ENCODE peak calls at places on chromosomes 3 and 15, in five cellular contexts. One of them, this sample, is unnamed.

GRCh38 chr3:47849186-47850061 is 46.5 kb downstream of the DHX30 start:
- DNase-seq in adrenal gland: no peak
- DNase-seq in OCI-LY7: no peak
- DNase-seq in lower lobe of right lung: no peak
- DNase-seq in right lobe of liver: no peak
- DNase-seq in this sample: no peak

GRCh38 chr3:182671942-182672341 is 121.4 kb upstream of the ATP11B start:
- DNase-seq in adrenal gland: no peak
- DNase-seq in OCI-LY7: no peak
- DNase-seq in lower lobe of right lung: no peak
- DNase-seq in right lobe of liver: no peak
- DNase-seq in this sample: no peak

GRCh38 chr3:99339222-99339621 is 299.2 kb upstream of the COL8A1 start:
- DNase-seq in adrenal gland: no peak
- DNase-seq in OCI-LY7: no peak
- DNase-seq in lower lobe of right lung: no peak
- DNase-seq in right lobe of liver: no peak
- DNase-seq in this sample: no peak

GRCh38 chr3:161042023-161042501 is 63.1 kb downstream of the B3GALNT1 start:
- DNase-seq in adrenal gland: no peak
- DNase-seq in OCI-LY7: no peak
- DNase-seq in lower lobe of right lung: no peak
- DNase-seq in right lobe of liver: no peak
- DNase-seq in this sample: no peak

GRCh38 chr3:28940530-28940929 is 340.3 kb upstream of the RBMS3 start:
- DNase-seq in adrenal gland: no peak
- DNase-seq in OCI-LY7: no peak
- DNase-seq in lower lobe of right lung: no peak
- DNase-seq in right lobe of liver: no peak
- DNase-seq in this sample: no peak

GRCh38 chr3:45441570-45442313 is 53.4 kb downstream of the LARS2 start:
- DNase-seq in adrenal gland: no peak
- DNase-seq in OCI-LY7: no peak
- DNase-seq in lower lobe of right lung: no peak
- DNase-seq in right lobe of liver: no peak
- DNase-seq in this sample: no peak

GRCh38 chr3:186493507-186493906 is 50.7 kb downstream of the CRYGS start:
- DNase-seq in adrenal gland: no peak
- DNase-seq in OCI-LY7: no peak
- DNase-seq in lower lobe of right lung: no peak
- DNase-seq in right lobe of liver: no peak
- DNase-seq in this sample: no peak

GRCh38 chr3:31918179-31919165 is 62.6 kb downstream of the OSBPL10 start:
- DNase-seq in adrenal gland: no peak
- DNase-seq in OCI-LY7: peak
- DNase-seq in lower lobe of right lung: no peak
- DNase-seq in right lobe of liver: no peak
- DNase-seq in this sample: no peak

GRCh38 chr15:23497710-23498111 is 50.7 kb upstream of the GOLGA6L2 start:
- DNase-seq in adrenal gland: no peak
- DNase-seq in OCI-LY7: peak
- DNase-seq in lower lobe of right lung: no peak
- DNase-seq in right lobe of liver: no peak
- DNase-seq in this sample: no peak

GRCh38 chr15:100170280-100170654 is 171.5 kb downstream of the ADAMTS17 start:
- DNase-seq in adrenal gland: peak
- DNase-seq in OCI-LY7: no peak
- DNase-seq in lower lobe of right lung: no peak
- DNase-seq in right lobe of liver: no peak
- DNase-seq in this sample: no peak

GRCh38 chr3:179991104-179991503 is 45.6 kb downstream of the PEX5L start:
- DNase-seq in adrenal gland: no peak
- DNase-seq in OCI-LY7: no peak
- DNase-seq in lower lobe of right lung: no peak
- DNase-seq in right lobe of liver: no peak
- DNase-seq in this sample: no peak

GRCh38 chr3:159807137-159808028 is 181.3 kb upstream of the IL12A start:
- DNase-seq in adrenal gland: no peak
- DNase-seq in OCI-LY7: no peak
- DNase-seq in lower lobe of right lung: no peak
- DNase-seq in right lobe of liver: no peak
- DNase-seq in this sample: no peak

GRCh38 chr3:153285194-153285641 is 123.2 kb downstream of the RAP2B start:
- DNase-seq in adrenal gland: no peak
- DNase-seq in OCI-LY7: no peak
- DNase-seq in lower lobe of right lung: no peak
- DNase-seq in right lobe of liver: no peak
- DNase-seq in this sample: no peak

GRCh38 chr3:140007946-140008692 is 73.1 kb downstream of the CLSTN2 start:
- DNase-seq in adrenal gland: no peak
- DNase-seq in OCI-LY7: no peak
- DNase-seq in lower lobe of right lung: no peak
- DNase-seq in right lobe of liver: no peak
- DNase-seq in this sample: no peak

GRCh38 chr15:73599934-73600333 is 33.3 kb downstream of the NPTN start:
- DNase-seq in adrenal gland: no peak
- DNase-seq in OCI-LY7: no peak
- DNase-seq in lower lobe of right lung: no peak
- DNase-seq in right lobe of liver: no peak
- DNase-seq in this sample: no peak

GRCh38 chr3:169759256-169759655 is 5.6 kb downstream of the TERC start:
- DNase-seq in adrenal gland: no peak
- DNase-seq in OCI-LY7: peak
- DNase-seq in lower lobe of right lung: no peak
- DNase-seq in right lobe of liver: no peak
- DNase-seq in this sample: no peak

GRCh38 chr3:148833223-148833622 is 5.6 kb downstream of the CPB1 start:
- DNase-seq in adrenal gland: no peak
- DNase-seq in OCI-LY7: no peak
- DNase-seq in lower lobe of right lung: no peak
- DNase-seq in right lobe of liver: no peak
- DNase-seq in this sample: no peak

GRCh38 chr3:120029749-120030148 is 64.5 kb downstream of the GSK3B start:
- DNase-seq in adrenal gland: no peak
- DNase-seq in OCI-LY7: no peak
- DNase-seq in lower lobe of right lung: no peak
- DNase-seq in right lobe of liver: no peak
- DNase-seq in this sample: no peak

GRCh38 chr3:169658311-169658931 is 5.1 kb downstream of the MECOM start:
- DNase-seq in adrenal gland: no peak
- DNase-seq in OCI-LY7: no peak
- DNase-seq in lower lobe of right lung: no peak
- DNase-seq in right lobe of liver: no peak
- DNase-seq in this sample: peak

GRCh38 chr3:186284661-186285060 is 77.4 kb downstream of the DGKG start:
- DNase-seq in adrenal gland: no peak
- DNase-seq in OCI-LY7: no peak
- DNase-seq in lower lobe of right lung: no peak
- DNase-seq in right lobe of liver: no peak
- DNase-seq in this sample: no peak

GRCh38 chr3:124926426-124927116 is 8.0 kb downstream of the MUC13 start:
- DNase-seq in adrenal gland: no peak
- DNase-seq in OCI-LY7: no peak
- DNase-seq in lower lobe of right lung: no peak
- DNase-seq in right lobe of liver: no peak
- DNase-seq in this sample: no peak

GRCh38 chr3:124927454-124928079 is 7.0 kb downstream of the MUC13 start:
- DNase-seq in adrenal gland: no peak
- DNase-seq in OCI-LY7: no peak
- DNase-seq in lower lobe of right lung: no peak
- DNase-seq in right lobe of liver: no peak
- DNase-seq in this sample: no peak

GRCh38 chr3:124920718-124921117 is 13.8 kb downstream of the MUC13 start:
- DNase-seq in adrenal gland: no peak
- DNase-seq in OCI-LY7: no peak
- DNase-seq in lower lobe of right lung: no peak
- DNase-seq in right lobe of liver: peak
- DNase-seq in this sample: no peak

GRCh38 chr3:124924741-124925140 is 9.8 kb downstream of the MUC13 start:
- DNase-seq in adrenal gland: no peak
- DNase-seq in OCI-LY7: no peak
- DNase-seq in lower lobe of right lung: no peak
- DNase-seq in right lobe of liver: no peak
- DNase-seq in this sample: no peak

DNA sequence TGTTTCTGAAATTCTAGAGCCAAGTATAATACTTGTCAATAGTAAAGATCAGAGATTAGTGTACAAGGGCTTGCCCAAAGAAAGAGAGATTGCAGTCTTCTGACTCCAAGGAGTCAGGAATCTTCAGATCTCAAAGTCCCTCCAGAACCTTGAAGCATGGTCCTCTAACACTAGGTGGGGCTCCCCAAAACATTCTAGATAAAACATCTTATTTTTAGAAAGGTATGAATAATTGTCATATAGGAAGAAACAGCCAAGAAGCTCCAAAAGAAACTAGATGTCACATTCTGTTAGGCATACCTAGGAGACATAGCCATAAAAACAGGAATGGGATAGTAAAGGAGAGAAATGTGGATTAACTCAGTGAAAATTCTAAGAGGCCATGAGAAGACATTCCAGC is 10.7 kb downstream of the MUC13 start:
- DNase-seq in adrenal gland: no peak
- DNase-seq in OCI-LY7: no peak
- DNase-seq in lower lobe of right lung: no peak
- DNase-seq in right lobe of liver: no peak
- DNase-seq in this sample: no peak
- TF ChIP-seq CTCF in adrenal gland: no peak
- TF ChIP-seq CTCF in OCI-LY7: peak
- TF ChIP-seq CTCF in lower lobe of right lung: peak
- TF ChIP-seq CTCF in right lobe of liver: no peak
- TF ChIP-seq CTCF in this sample: no peak

DNA sequence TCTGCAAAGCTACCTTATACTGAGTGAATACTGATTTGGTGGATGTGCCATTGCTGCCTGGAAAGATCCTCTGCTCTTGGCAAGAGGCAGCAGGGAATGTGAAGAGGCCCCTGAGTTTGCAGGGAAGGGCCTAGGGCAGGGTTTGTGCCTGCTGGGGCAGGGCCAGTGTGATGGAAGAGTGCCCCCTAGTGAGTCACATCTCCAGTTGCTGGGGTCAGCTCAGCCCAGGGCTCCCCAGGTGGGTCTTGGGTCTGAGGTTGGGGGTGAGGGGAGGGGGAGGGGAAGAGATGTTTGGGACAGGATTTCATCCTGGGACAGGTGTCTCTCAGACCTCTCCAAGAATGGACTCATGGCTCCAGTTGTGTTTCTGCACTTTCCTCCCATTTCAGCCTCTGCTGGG is 4.1 kb upstream of the AMOTL2 start:
- DNase-seq in adrenal gland: peak
- DNase-seq in OCI-LY7: peak
- DNase-seq in lower lobe of right lung: peak
- DNase-seq in right lobe of liver: no peak
- DNase-seq in this sample: no peak
- TF ChIP-seq CTCF in adrenal gland: peak
- TF ChIP-seq CTCF in OCI-LY7: peak
- TF ChIP-seq CTCF in lower lobe of right lung: peak
- TF ChIP-seq CTCF in right lobe of liver: peak
- TF ChIP-seq CTCF in this sample: no peak

GRCh38 chr15:25133804-25134203 is 179.0 kb downstream of the SNRPN start:
- DNase-seq in adrenal gland: no peak
- DNase-seq in OCI-LY7: no peak
- DNase-seq in lower lobe of right lung: no peak
- DNase-seq in right lobe of liver: no peak
- DNase-seq in this sample: no peak

GRCh38 chr15:25137013-25137412 is 182.2 kb downstream of the SNRPN start:
- DNase-seq in adrenal gland: no peak
- DNase-seq in OCI-LY7: no peak
- DNase-seq in lower lobe of right lung: no peak
- DNase-seq in right lobe of liver: no peak
- DNase-seq in this sample: no peak

GRCh38 chr15:25134546-25134945 is 179.8 kb downstream of the SNRPN start:
- DNase-seq in adrenal gland: no peak
- DNase-seq in OCI-LY7: no peak
- DNase-seq in lower lobe of right lung: no peak
- DNase-seq in right lobe of liver: no peak
- DNase-seq in this sample: no peak

DNA sequence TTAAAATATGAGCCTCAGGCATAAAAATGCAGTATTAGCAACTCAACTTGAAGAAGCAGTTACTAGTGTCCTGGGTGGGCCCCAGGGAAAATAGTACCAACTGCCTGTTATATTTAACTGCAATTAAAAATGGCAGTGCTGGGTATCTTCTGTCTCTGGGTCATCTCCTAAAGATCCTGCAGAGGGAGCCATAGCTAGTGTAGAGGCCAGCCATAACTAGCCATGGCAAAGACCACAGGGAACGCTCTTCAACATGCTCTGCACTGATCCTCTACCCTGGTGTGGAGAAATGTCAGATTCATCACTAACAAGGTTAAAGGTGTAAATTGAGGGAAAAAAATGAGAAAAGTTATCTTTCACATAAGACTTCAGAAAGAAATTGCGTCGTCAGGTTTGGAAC is 181.3 kb downstream of the SNRPN start:
- DNase-seq in adrenal gland: no peak
- DNase-seq in OCI-LY7: peak
- DNase-seq in lower lobe of right lung: no peak
- DNase-seq in right lobe of liver: no peak
- DNase-seq in this sample: no peak
- TF ChIP-seq CTCF in adrenal gland: peak
- TF ChIP-seq CTCF in OCI-LY7: peak
- TF ChIP-seq CTCF in lower lobe of right lung: no peak
- TF ChIP-seq CTCF in right lobe of liver: peak
- TF ChIP-seq CTCF in this sample: no peak

DNA sequence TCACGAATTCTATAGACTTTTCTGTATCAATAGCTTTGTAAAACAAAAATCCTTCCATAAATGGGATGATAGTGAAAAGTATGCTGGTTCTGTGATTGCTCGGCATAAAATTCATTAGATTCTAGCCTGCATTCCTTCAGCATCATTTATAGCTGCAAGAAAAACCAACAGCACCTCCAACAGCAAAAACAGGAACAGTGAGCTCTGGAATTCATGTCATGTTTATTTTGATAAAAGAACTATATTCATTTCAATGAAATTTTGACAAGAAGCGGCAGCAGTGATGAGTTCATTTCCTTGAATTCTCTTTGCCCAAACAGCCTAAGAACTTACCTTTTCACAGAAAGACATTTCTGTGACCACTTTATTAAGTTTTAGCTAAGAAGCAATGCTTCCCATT is 515.2 kb upstream of the CCDC54 start:
- DNase-seq in adrenal gland: no peak
- DNase-seq in OCI-LY7: no peak
- DNase-seq in lower lobe of right lung: no peak
- DNase-seq in right lobe of liver: no peak
- DNase-seq in this sample: no peak
- TF ChIP-seq CTCF in adrenal gland: no peak
- TF ChIP-seq CTCF in OCI-LY7: no peak
- TF ChIP-seq CTCF in lower lobe of right lung: no peak
- TF ChIP-seq CTCF in right lobe of liver: no peak
- TF ChIP-seq CTCF in this sample: no peak

DNA sequence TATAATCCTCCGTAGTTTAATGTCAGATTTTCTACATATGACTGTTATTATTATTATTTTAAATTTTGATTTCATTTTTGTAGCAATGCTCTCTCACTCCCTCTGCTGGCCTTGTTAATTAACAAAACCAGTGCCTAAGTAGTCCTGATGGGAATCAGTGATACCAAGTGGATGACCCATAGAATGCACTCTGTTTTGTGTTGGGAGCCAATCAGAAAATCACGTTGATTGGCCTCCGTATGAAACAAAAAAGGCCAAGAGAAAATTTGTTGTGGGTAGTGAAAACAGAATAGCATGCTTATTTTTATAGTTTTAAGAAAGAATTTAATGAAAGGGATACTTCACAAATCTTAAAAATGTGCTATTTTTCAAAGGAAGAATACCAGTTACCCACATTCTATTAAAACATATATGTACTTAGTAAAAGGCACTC is 34.4 kb upstream of the MEIS2 start:
- DNase-seq in adrenal gland: no peak
- DNase-seq in OCI-LY7: peak
- DNase-seq in lower lobe of right lung: no peak
- DNase-seq in right lobe of liver: no peak
- DNase-seq in this sample: no peak
- TF ChIP-seq CTCF in adrenal gland: peak
- TF ChIP-seq CTCF in OCI-LY7: peak
- TF ChIP-seq CTCF in lower lobe of right lung: peak
- TF ChIP-seq CTCF in right lobe of liver: peak
- TF ChIP-seq CTCF in this sample: peak